ENCODE peak calls at places on chromosome 10, in four cellular contexts. One of them, this sample, is unnamed.

GRCh38 chr10:78898341-78899097 is 170.2 kb upstream of the ZMIZ1 start:
- DNase-seq in HepG2: no peak
- DNase-seq in GM12878: no peak
- DNase-seq in K562: no peak
- DNase-seq in this sample: peak; percentile 31

GRCh38 chr10:71272122-71272771 is 46.8 kb upstream of the SLC29A3 start:
- DNase-seq in HepG2: no peak
- DNase-seq in GM12878: no peak
- DNase-seq in K562: no peak
- DNase-seq in this sample: no peak

GRCh38 chr10:71453186-71453585 is 56.5 kb downstream of the CDH23 start:
- DNase-seq in GM12878: no peak
- DNase-seq in HepG2: no peak
- DNase-seq in K562: no peak
- DNase-seq in this sample: no peak

GRCh38 chr10:51658075-51658474 is 41.3 kb downstream of the CSTF2T start:
- DNase-seq in GM12878: no peak
- DNase-seq in K562: no peak
- DNase-seq in HepG2: no peak
- DNase-seq in this sample: no peak

GRCh38 chr10:78199759-78200158 is 166.1 kb downstream of the RPS24 start:
- DNase-seq in K562: no peak
- DNase-seq in GM12878: no peak
- DNase-seq in HepG2: no peak
- DNase-seq in this sample: no peak

GRCh38 chr10:120644549-120645410 is 187.8 kb downstream of the PLPP4 start:
- DNase-seq in GM12878: no peak
- DNase-seq in HepG2: no peak
- DNase-seq in K562: no peak
- DNase-seq in this sample: no peak

GRCh38 chr10:14200645-14201534 is 129.8 kb downstream of the FRMD4A start:
- DNase-seq in K562: peak; percentile 33
- DNase-seq in HepG2: no peak
- DNase-seq in GM12878: no peak
- DNase-seq in this sample: peak; percentile 92

GRCh38 chr10:70815504-70816219 is at the start of gene SGPL1:
- DNase-seq in K562: peak; percentile 99
- DNase-seq in HepG2: peak; percentile 63
- DNase-seq in GM12878: peak; percentile 13
- DNase-seq in this sample: peak; percentile 98

DNA sequence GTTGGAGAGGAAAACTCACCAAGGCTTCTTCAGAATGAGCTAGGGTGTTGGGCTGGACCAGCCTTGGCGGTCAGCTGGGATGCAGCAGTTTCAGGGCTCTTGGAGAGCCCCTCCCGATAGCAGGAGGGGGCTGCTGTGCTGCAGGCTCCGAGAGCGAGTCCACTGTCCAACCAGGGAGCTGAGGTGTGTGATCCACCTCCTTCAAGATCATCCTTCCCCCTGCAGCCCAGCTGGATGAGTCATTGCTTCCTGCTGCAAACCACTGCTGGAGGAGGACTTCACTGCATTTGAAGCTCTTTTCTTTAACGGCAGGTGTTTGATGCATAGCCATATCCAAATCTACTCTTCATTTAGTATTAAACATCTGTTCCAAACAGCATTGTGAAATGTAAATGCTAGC is 54.2 kb upstream of the EBF3 start:
- DNase-seq in GM12878: no peak
- DNase-seq in K562: no peak
- DNase-seq in HepG2: no peak
- DNase-seq in this sample: no peak
- TF ChIP-seq CBX5 in GM12878: no peak
- TF ChIP-seq CBX5 in K562: no peak
- TF ChIP-seq CBX5 in HepG2: no peak
- TF ChIP-seq CBX5 in this sample: no peak

DNA sequence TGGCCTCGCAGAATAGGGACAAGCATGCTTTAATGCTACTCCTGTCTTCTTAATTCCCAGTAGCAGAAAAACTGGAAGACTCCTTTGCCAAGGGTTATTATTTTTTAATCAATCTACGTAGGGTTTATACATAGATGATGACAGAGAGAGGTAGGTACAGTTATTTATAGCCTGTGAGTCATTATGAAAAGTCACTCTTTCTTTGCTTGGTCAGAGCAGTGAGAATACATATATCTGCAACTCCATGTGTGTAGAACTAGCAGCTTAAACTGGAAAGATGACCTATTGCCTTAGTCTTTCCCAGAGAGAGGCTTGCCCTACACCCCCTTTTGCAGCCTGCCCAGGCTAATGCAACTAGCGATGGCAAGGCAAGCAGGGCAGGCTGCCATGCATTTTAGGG is 1050.6 kb downstream of the NRG3 start:
- DNase-seq in GM12878: no peak
- DNase-seq in K562: no peak
- DNase-seq in HepG2: no peak
- DNase-seq in this sample: no peak
- TF ChIP-seq YY1 in GM12878: no peak
- TF ChIP-seq YY1 in K562: no peak
- TF ChIP-seq YY1 in HepG2: no peak
- TF ChIP-seq YY1 in this sample: no peak

GRCh38 chr10:87656431-87657072 is 3.1 kb upstream of the PAPSS2 start:
- DNase-seq in HepG2: peak; percentile 51
- DNase-seq in GM12878: no peak
- DNase-seq in K562: peak; percentile 37
- DNase-seq in this sample: no peak
- H2AFZ ChIP-seq in HepG2: no peak overlapping the region
- H2AFZ ChIP-seq in GM12878: peak overlapping the region; percentile 46
- H2AFZ ChIP-seq in K562: peak overlapping the region; percentile 26
- H2AFZ ChIP-seq in this sample: no peak overlapping the region

DNA sequence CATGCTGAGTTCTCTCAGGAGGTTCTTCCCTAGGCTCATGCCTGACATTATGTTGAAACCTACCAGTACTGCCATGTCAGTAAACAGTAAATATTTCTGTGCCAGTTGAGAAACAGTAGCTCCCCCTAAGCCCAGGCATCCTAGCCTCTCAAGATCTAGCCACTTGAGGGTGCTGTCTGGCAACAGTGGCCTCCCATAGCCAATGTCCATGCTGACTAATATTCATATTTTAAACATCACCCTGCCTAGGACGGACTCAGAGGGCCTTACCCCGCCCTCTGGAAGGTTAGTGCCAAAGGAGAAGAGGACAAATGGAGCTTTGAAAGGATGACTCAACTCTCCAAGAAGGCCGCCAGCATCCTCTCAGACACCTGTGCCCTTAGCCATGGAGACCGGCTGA is 7.7 kb downstream of the ACSM6 start:
- DNase-seq in HepG2: peak; percentile 14
- DNase-seq in K562: no peak
- DNase-seq in GM12878: no peak
- DNase-seq in this sample: no peak
- TF ChIP-seq CBX5 in HepG2: no peak
- TF ChIP-seq CBX5 in K562: no peak
- TF ChIP-seq CBX5 in GM12878: no peak
- TF ChIP-seq CBX5 in this sample: no peak

This sample was measured in H1.